ENCODE peak calls at places on chromosome 4, in six cellular contexts. One of them, this sample, is unnamed.

GRCh38 chr4:1851575-1852415 is 4.2 kb downstream of the LETM1 start:
- DNase-seq in fibroblast of lung: no peak
- DNase-seq in A549: no peak
- DNase-seq in NB4: no peak
- DNase-seq in naive thymus-derived CD4-positive, alpha-beta T cell: no peak
- DNase-seq in mammary epithelial cell: no peak
- DNase-seq in this sample: no peak

GRCh38 chr4:83207497-83208105 is 77.0 kb downstream of the COQ2 start:
- DNase-seq in fibroblast of lung: peak
- DNase-seq in A549: peak
- DNase-seq in NB4: no peak
- DNase-seq in naive thymus-derived CD4-positive, alpha-beta T cell: no peak
- DNase-seq in mammary epithelial cell: peak
- DNase-seq in this sample: no peak

GRCh38 chr4:111404673-111405072 is 740.6 kb upstream of the FAM241A start:
- DNase-seq in fibroblast of lung: no peak
- DNase-seq in A549: no peak
- DNase-seq in NB4: no peak
- DNase-seq in naive thymus-derived CD4-positive, alpha-beta T cell: no peak
- DNase-seq in mammary epithelial cell: no peak
- DNase-seq in this sample: no peak

GRCh38 chr4:91267543-91267942 is 1036.2 kb upstream of the GRID2 start:
- DNase-seq in fibroblast of lung: no peak
- DNase-seq in A549: no peak
- DNase-seq in NB4: no peak
- DNase-seq in naive thymus-derived CD4-positive, alpha-beta T cell: no peak
- DNase-seq in mammary epithelial cell: no peak
- DNase-seq in this sample: no peak

GRCh38 chr4:123547167-123547817 is 150.7 kb downstream of the SPRY1 start:
- DNase-seq in fibroblast of lung: no peak
- DNase-seq in A549: no peak
- DNase-seq in NB4: no peak
- DNase-seq in naive thymus-derived CD4-positive, alpha-beta T cell: no peak
- DNase-seq in mammary epithelial cell: peak
- DNase-seq in this sample: peak

GRCh38 chr4:174835536-174835935 is 6.5 kb upstream of the GLRA3 start:
- DNase-seq in fibroblast of lung: no peak
- DNase-seq in A549: no peak
- DNase-seq in NB4: no peak
- DNase-seq in naive thymus-derived CD4-positive, alpha-beta T cell: no peak
- DNase-seq in mammary epithelial cell: no peak
- DNase-seq in this sample: no peak

GRCh38 chr4:10527438-10527837 is 70.2 kb upstream of the ZNF518B start:
- DNase-seq in fibroblast of lung: no peak
- DNase-seq in A549: no peak
- DNase-seq in NB4: no peak
- DNase-seq in naive thymus-derived CD4-positive, alpha-beta T cell: no peak
- DNase-seq in mammary epithelial cell: no peak
- DNase-seq in this sample: no peak

GRCh38 chr4:28966982-28967381 is 1753.2 kb upstream of the PCDH7 start:
- DNase-seq in fibroblast of lung: peak
- DNase-seq in A549: no peak
- DNase-seq in NB4: no peak
- DNase-seq in naive thymus-derived CD4-positive, alpha-beta T cell: no peak
- DNase-seq in mammary epithelial cell: peak
- DNase-seq in this sample: no peak

GRCh38 chr4:139144161-139144859 is 32.7 kb downstream of the ELF2 start:
- DNase-seq in fibroblast of lung: peak
- DNase-seq in A549: no peak
- DNase-seq in NB4: peak
- DNase-seq in naive thymus-derived CD4-positive, alpha-beta T cell: no peak
- DNase-seq in mammary epithelial cell: peak
- DNase-seq in this sample: peak

GRCh38 chr4:184831153-184831552 is 5.4 kb upstream of the ACSL1 start:
- DNase-seq in fibroblast of lung: no peak
- DNase-seq in A549: no peak
- DNase-seq in NB4: no peak
- DNase-seq in naive thymus-derived CD4-positive, alpha-beta T cell: no peak
- DNase-seq in mammary epithelial cell: no peak
- DNase-seq in this sample: no peak

GRCh38 chr4:111744847-111745246 is 400.4 kb upstream of the FAM241A start:
- DNase-seq in fibroblast of lung: no peak
- DNase-seq in A549: no peak
- DNase-seq in NB4: no peak
- DNase-seq in naive thymus-derived CD4-positive, alpha-beta T cell: no peak
- DNase-seq in mammary epithelial cell: no peak
- DNase-seq in this sample: no peak

GRCh38 chr4:152936446-152937279 is 540 bp downstream of the FHDC1 start:
- DNase-seq in fibroblast of lung: no peak
- DNase-seq in A549: peak
- DNase-seq in NB4: peak
- DNase-seq in naive thymus-derived CD4-positive, alpha-beta T cell: no peak
- DNase-seq in mammary epithelial cell: peak
- DNase-seq in this sample: no peak

GRCh38 chr4:158775091-158775651 is 6.3 kb downstream of the FNIP2 start:
- DNase-seq in fibroblast of lung: peak
- DNase-seq in A549: no peak
- DNase-seq in NB4: no peak
- DNase-seq in naive thymus-derived CD4-positive, alpha-beta T cell: no peak
- DNase-seq in mammary epithelial cell: peak
- DNase-seq in this sample: no peak

GRCh38 chr4:127832585-127832984 is 48.1 kb upstream of the PLK4 start:
- DNase-seq in fibroblast of lung: no peak
- DNase-seq in A549: no peak
- DNase-seq in NB4: peak
- DNase-seq in naive thymus-derived CD4-positive, alpha-beta T cell: no peak
- DNase-seq in mammary epithelial cell: no peak
- DNase-seq in this sample: no peak

GRCh38 chr4:931960-932712 is at the start of the genes GAK and TMEM175:
- DNase-seq in fibroblast of lung: peak
- DNase-seq in A549: peak
- DNase-seq in NB4: peak
- DNase-seq in naive thymus-derived CD4-positive, alpha-beta T cell: peak
- DNase-seq in mammary epithelial cell: peak
- DNase-seq in this sample: peak

GRCh38 chr4:47703964-47704363 is 133.9 kb downstream of the CORIN start:
- DNase-seq in fibroblast of lung: no peak
- DNase-seq in A549: no peak
- DNase-seq in NB4: no peak
- DNase-seq in naive thymus-derived CD4-positive, alpha-beta T cell: no peak
- DNase-seq in mammary epithelial cell: no peak
- DNase-seq in this sample: no peak

GRCh38 chr4:11487876-11488545 is 59.3 kb upstream of the HS3ST1 start:
- DNase-seq in fibroblast of lung: peak
- DNase-seq in A549: no peak
- DNase-seq in NB4: peak
- DNase-seq in naive thymus-derived CD4-positive, alpha-beta T cell: no peak
- DNase-seq in mammary epithelial cell: peak
- DNase-seq in this sample: no peak

GRCh38 chr4:99808260-99808857 is 8.3 kb upstream of the DAPP1 start:
- DNase-seq in fibroblast of lung: peak
- DNase-seq in A549: peak
- DNase-seq in NB4: peak
- DNase-seq in naive thymus-derived CD4-positive, alpha-beta T cell: peak
- DNase-seq in mammary epithelial cell: peak
- DNase-seq in this sample: peak

GRCh38 chr4:168773388-168774195 is 236.5 kb downstream of the CBR4 start:
- DNase-seq in fibroblast of lung: no peak
- DNase-seq in A549: no peak
- DNase-seq in NB4: no peak
- DNase-seq in naive thymus-derived CD4-positive, alpha-beta T cell: no peak
- DNase-seq in mammary epithelial cell: no peak
- DNase-seq in this sample: peak

GRCh38 chr4:113411496-113411938 is 350.0 kb downstream of the CAMK2D start:
- DNase-seq in fibroblast of lung: peak
- DNase-seq in A549: no peak
- DNase-seq in NB4: no peak
- DNase-seq in naive thymus-derived CD4-positive, alpha-beta T cell: no peak
- DNase-seq in mammary epithelial cell: peak
- DNase-seq in this sample: no peak

GRCh38 chr4:8830611-8831200 is 40.9 kb downstream of the HMX1 start:
- DNase-seq in fibroblast of lung: no peak
- DNase-seq in A549: no peak
- DNase-seq in NB4: no peak
- DNase-seq in naive thymus-derived CD4-positive, alpha-beta T cell: no peak
- DNase-seq in mammary epithelial cell: no peak
- DNase-seq in this sample: peak

GRCh38 chr4:78650106-78651021 is 98.8 kb downstream of the ANXA3 start:
- DNase-seq in fibroblast of lung: peak
- DNase-seq in A549: no peak
- DNase-seq in NB4: peak
- DNase-seq in naive thymus-derived CD4-positive, alpha-beta T cell: no peak
- DNase-seq in mammary epithelial cell: peak
- DNase-seq in this sample: no peak

GRCh38 chr4:42703776-42704175 is 46.9 kb upstream of the ATP8A1 start:
- DNase-seq in fibroblast of lung: no peak
- DNase-seq in A549: no peak
- DNase-seq in NB4: no peak
- DNase-seq in naive thymus-derived CD4-positive, alpha-beta T cell: no peak
- DNase-seq in mammary epithelial cell: no peak
- DNase-seq in this sample: no peak

GRCh38 chr4:183798921-183799307 is 106.2 kb upstream of the STOX2 start:
- DNase-seq in fibroblast of lung: no peak
- DNase-seq in A549: no peak
- DNase-seq in NB4: peak
- DNase-seq in naive thymus-derived CD4-positive, alpha-beta T cell: no peak
- DNase-seq in mammary epithelial cell: peak
- DNase-seq in this sample: no peak
- H3K4me3 ChIP-seq in fibroblast of lung: no peak
- H3K4me3 ChIP-seq in A549: no peak
- H3K4me3 ChIP-seq in NB4: no peak
- H3K4me3 ChIP-seq in naive thymus-derived CD4-positive, alpha-beta T cell: no peak
- H3K4me3 ChIP-seq in mammary epithelial cell: no peak
- H3K4me3 ChIP-seq in this sample: no peak

GRCh38 chr4:110211007-110211769 is 12.8 kb upstream of the ELOVL6 start:
- DNase-seq in fibroblast of lung: peak
- DNase-seq in A549: peak
- DNase-seq in NB4: peak
- DNase-seq in naive thymus-derived CD4-positive, alpha-beta T cell: peak
- DNase-seq in mammary epithelial cell: peak
- DNase-seq in this sample: peak
- H3K4me3 ChIP-seq in fibroblast of lung: no peak
- H3K4me3 ChIP-seq in A549: no peak
- H3K4me3 ChIP-seq in NB4: no peak
- H3K4me3 ChIP-seq in naive thymus-derived CD4-positive, alpha-beta T cell: no peak
- H3K4me3 ChIP-seq in mammary epithelial cell: no peak
- H3K4me3 ChIP-seq in this sample: no peak

GRCh38 chr4:6776920-6777635 is 5.4 kb upstream of the KIAA0232 start:
- DNase-seq in fibroblast of lung: no peak
- DNase-seq in A549: no peak
- DNase-seq in NB4: no peak
- DNase-seq in naive thymus-derived CD4-positive, alpha-beta T cell: no peak
- DNase-seq in mammary epithelial cell: no peak
- DNase-seq in this sample: no peak
- H3K4me3 ChIP-seq in fibroblast of lung: no peak
- H3K4me3 ChIP-seq in A549: no peak
- H3K4me3 ChIP-seq in NB4: no peak
- H3K4me3 ChIP-seq in naive thymus-derived CD4-positive, alpha-beta T cell: no peak
- H3K4me3 ChIP-seq in mammary epithelial cell: no peak
- H3K4me3 ChIP-seq in this sample: no peak

GRCh38 chr4:87073570-87074470 is 139.0 kb downstream of the AFF1 start:
- DNase-seq in fibroblast of lung: peak
- DNase-seq in A549: no peak
- DNase-seq in NB4: no peak
- DNase-seq in naive thymus-derived CD4-positive, alpha-beta T cell: peak
- DNase-seq in mammary epithelial cell: peak
- DNase-seq in this sample: peak
- H3K4me3 ChIP-seq in fibroblast of lung: no peak
- H3K4me3 ChIP-seq in A549: no peak
- H3K4me3 ChIP-seq in NB4: no peak
- H3K4me3 ChIP-seq in naive thymus-derived CD4-positive, alpha-beta T cell: peak
- H3K4me3 ChIP-seq in mammary epithelial cell: no peak
- H3K4me3 ChIP-seq in this sample: no peak

This sample was measured in Peyer's patch.